ENCODE peak calls at places on chromosomes 4 and X, in eight cellular contexts. One of them, this sample, is unnamed.

GRCh38 chrX:132676561-132677186 is 187.8 kb upstream of the MBNL3 start:
- DNase-seq in tibial nerve: no peak
- DNase-seq in A549: no peak
- DNase-seq in esophagus muscularis mucosa: no peak
- DNase-seq in body of pancreas: no peak
- DNase-seq in HCT116: no peak
- DNase-seq in ovary: no peak
- DNase-seq in stomach: no peak
- DNase-seq in this sample: no peak

GRCh38 chrX:37060999-37061398 is 52.8 kb downstream of the FAM47C start:
- DNase-seq in tibial nerve: no peak
- DNase-seq in A549: no peak
- DNase-seq in esophagus muscularis mucosa: no peak
- DNase-seq in body of pancreas: peak; percentile 7
- DNase-seq in HCT116: peak; percentile 26
- DNase-seq in ovary: no peak
- DNase-seq in stomach: no peak
- DNase-seq in this sample: no peak

GRCh38 chr4:8038083-8038482 is 98.4 kb upstream of the AFAP1 start:
- DNase-seq in tibial nerve: no peak
- DNase-seq in A549: no peak
- DNase-seq in esophagus muscularis mucosa: no peak
- DNase-seq in body of pancreas: no peak
- DNase-seq in HCT116: no peak
- DNase-seq in ovary: no peak
- DNase-seq in stomach: no peak
- DNase-seq in this sample: no peak

GRCh38 chrX:40684092-40684491 is 36.7 kb upstream of the CXorf38 start:
- DNase-seq in tibial nerve: no peak
- DNase-seq in A549: no peak
- DNase-seq in esophagus muscularis mucosa: no peak
- DNase-seq in body of pancreas: no peak
- DNase-seq in HCT116: no peak
- DNase-seq in ovary: no peak
- DNase-seq in stomach: no peak
- DNase-seq in this sample: no peak

GRCh38 chr4:104262678-104263077 is 232.0 kb downstream of the CXXC4 start:
- DNase-seq in tibial nerve: no peak
- DNase-seq in A549: no peak
- DNase-seq in esophagus muscularis mucosa: no peak
- DNase-seq in body of pancreas: no peak
- DNase-seq in HCT116: no peak
- DNase-seq in ovary: no peak
- DNase-seq in stomach: no peak
- DNase-seq in this sample: no peak

GRCh38 chr4:74619931-74620702 is 174.2 kb downstream of the BTC start:
- DNase-seq in tibial nerve: no peak
- DNase-seq in A549: no peak
- DNase-seq in esophagus muscularis mucosa: no peak
- DNase-seq in body of pancreas: no peak
- DNase-seq in HCT116: no peak
- DNase-seq in ovary: no peak
- DNase-seq in stomach: no peak
- DNase-seq in this sample: no peak

GRCh38 chr4:40552536-40552935 is 77.1 kb downstream of the RBM47 start:
- DNase-seq in tibial nerve: no peak
- DNase-seq in A549: peak; percentile 23
- DNase-seq in esophagus muscularis mucosa: no peak
- DNase-seq in body of pancreas: peak; percentile 43
- DNase-seq in HCT116: no peak
- DNase-seq in ovary: no peak
- DNase-seq in stomach: no peak
- DNase-seq in this sample: no peak

GRCh38 chr4:76377922-76378321 is 43.0 kb downstream of the CCDC158 start:
- DNase-seq in tibial nerve: no peak
- DNase-seq in A549: peak; percentile 15
- DNase-seq in esophagus muscularis mucosa: no peak
- DNase-seq in body of pancreas: peak; percentile 40
- DNase-seq in HCT116: peak; percentile 39
- DNase-seq in ovary: no peak
- DNase-seq in stomach: peak; percentile 56
- DNase-seq in this sample: no peak

GRCh38 chr4:81635747-81636146 is 164.0 kb upstream of the RASGEF1B start:
- DNase-seq in tibial nerve: peak; percentile 18
- DNase-seq in A549: no peak
- DNase-seq in esophagus muscularis mucosa: no peak
- DNase-seq in body of pancreas: peak; percentile 67
- DNase-seq in HCT116: peak; percentile 3
- DNase-seq in ovary: no peak
- DNase-seq in stomach: peak; percentile 45
- DNase-seq in this sample: no peak

GRCh38 chr4:3247399-3248177 is 1.4 kb upstream of the MSANTD1 start:
- DNase-seq in tibial nerve: no peak
- DNase-seq in A549: no peak
- DNase-seq in esophagus muscularis mucosa: no peak
- DNase-seq in body of pancreas: no peak
- DNase-seq in HCT116: no peak
- DNase-seq in ovary: no peak
- DNase-seq in stomach: no peak
- DNase-seq in this sample: no peak
- TF ChIP-seq POLR2A in tibial nerve: no peak
- TF ChIP-seq POLR2A in A549: no peak
- TF ChIP-seq POLR2A in esophagus muscularis mucosa: no peak
- TF ChIP-seq POLR2A in body of pancreas: no peak
- TF ChIP-seq POLR2A in HCT116: no peak
- TF ChIP-seq POLR2A in ovary: no peak
- TF ChIP-seq POLR2A in stomach: no peak
- TF ChIP-seq POLR2A in this sample: no peak

GRCh38 chr4:140626982-140627381 is 58.2 kb upstream of the UCP1 start:
- DNase-seq in tibial nerve: no peak
- DNase-seq in A549: no peak
- DNase-seq in esophagus muscularis mucosa: no peak
- DNase-seq in body of pancreas: no peak
- DNase-seq in HCT116: no peak
- DNase-seq in ovary: no peak
- DNase-seq in stomach: no peak
- DNase-seq in this sample: no peak
- TF ChIP-seq CTCF in tibial nerve: no peak
- TF ChIP-seq CTCF in A549: no peak
- TF ChIP-seq CTCF in esophagus muscularis mucosa: no peak
- TF ChIP-seq CTCF in body of pancreas: peak; percentile 23
- TF ChIP-seq CTCF in HCT116: no peak
- TF ChIP-seq CTCF in ovary: no peak
- TF ChIP-seq CTCF in stomach: no peak
- TF ChIP-seq CTCF in this sample: no peak

GRCh38 chr4:186226521-186227189 is 652 bp upstream of the KLKB1 start:
- DNase-seq in tibial nerve: no peak
- DNase-seq in A549: no peak
- DNase-seq in esophagus muscularis mucosa: no peak
- DNase-seq in body of pancreas: no peak
- DNase-seq in HCT116: no peak
- DNase-seq in ovary: no peak
- DNase-seq in stomach: no peak
- DNase-seq in this sample: no peak
- H3K4me3 ChIP-seq in tibial nerve: no peak overlapping the region
- H3K4me3 ChIP-seq in A549: no peak overlapping the region
- H3K4me3 ChIP-seq in esophagus muscularis mucosa: no peak overlapping the region
- H3K4me3 ChIP-seq in body of pancreas: no peak overlapping the region
- H3K4me3 ChIP-seq in HCT116: no peak overlapping the region
- H3K4me3 ChIP-seq in ovary: no peak overlapping the region
- H3K4me3 ChIP-seq in stomach: no peak overlapping the region
- H3K4me3 ChIP-seq in this sample: no peak overlapping the region

GRCh38 chrX:150483576-150483975 is 84.8 kb upstream of the MTM1 start:
- DNase-seq in tibial nerve: no peak
- DNase-seq in A549: no peak
- DNase-seq in esophagus muscularis mucosa: no peak
- DNase-seq in body of pancreas: no peak
- DNase-seq in HCT116: no peak
- DNase-seq in ovary: no peak
- DNase-seq in stomach: no peak
- DNase-seq in this sample: no peak
- TF ChIP-seq POLR2A in tibial nerve: no peak
- TF ChIP-seq POLR2A in A549: no peak
- TF ChIP-seq POLR2A in esophagus muscularis mucosa: no peak
- TF ChIP-seq POLR2A in body of pancreas: no peak
- TF ChIP-seq POLR2A in HCT116: no peak
- TF ChIP-seq POLR2A in ovary: no peak
- TF ChIP-seq POLR2A in stomach: no peak
- TF ChIP-seq POLR2A in this sample: no peak

DNA sequence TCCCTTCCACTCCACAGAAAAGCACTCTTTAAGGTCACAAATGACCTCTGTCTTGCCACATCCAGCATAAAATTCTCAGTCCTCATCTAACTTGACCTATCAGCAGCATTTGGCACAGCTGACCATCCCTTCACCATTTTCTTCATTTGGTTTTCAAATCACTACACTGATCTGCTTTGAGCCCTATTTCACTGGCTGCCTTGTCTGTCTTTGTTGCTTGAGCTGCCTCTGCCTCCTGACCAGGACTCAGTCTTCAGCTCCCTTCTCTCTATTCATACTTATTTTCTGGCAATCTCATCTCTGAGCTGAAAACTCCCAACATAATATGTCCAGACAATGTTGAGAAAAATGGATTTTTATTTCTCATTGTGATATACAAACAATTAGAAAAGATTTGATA is 27.7 kb upstream of the PDE5A start:
- DNase-seq in tibial nerve: no peak
- DNase-seq in A549: no peak
- DNase-seq in esophagus muscularis mucosa: no peak
- DNase-seq in body of pancreas: no peak
- DNase-seq in HCT116: no peak
- DNase-seq in ovary: no peak
- DNase-seq in stomach: no peak
- DNase-seq in this sample: no peak
- TF ChIP-seq CTCF in tibial nerve: no peak
- TF ChIP-seq CTCF in A549: no peak
- TF ChIP-seq CTCF in esophagus muscularis mucosa: no peak
- TF ChIP-seq CTCF in body of pancreas: no peak
- TF ChIP-seq CTCF in HCT116: no peak
- TF ChIP-seq CTCF in ovary: no peak
- TF ChIP-seq CTCF in stomach: no peak
- TF ChIP-seq CTCF in this sample: no peak

GRCh38 chr4:110631582-110632505 is 9.0 kb upstream of the PITX2 start:
- DNase-seq in tibial nerve: no peak
- DNase-seq in A549: peak; percentile 79
- DNase-seq in esophagus muscularis mucosa: no peak
- DNase-seq in body of pancreas: peak; percentile 74
- DNase-seq in HCT116: peak; percentile 68
- DNase-seq in ovary: no peak
- DNase-seq in stomach: peak; percentile 74
- DNase-seq in this sample: peak; percentile 26

GRCh38 chr4:110634320-110635154 is 11.7 kb upstream of the PITX2 start:
- DNase-seq in tibial nerve: no peak
- DNase-seq in A549: no peak
- DNase-seq in esophagus muscularis mucosa: no peak
- DNase-seq in body of pancreas: no peak
- DNase-seq in HCT116: no peak
- DNase-seq in ovary: no peak
- DNase-seq in stomach: no peak
- DNase-seq in this sample: no peak

GRCh38 chr4:110630621-110631402 is 7.9 kb upstream of the PITX2 start:
- DNase-seq in tibial nerve: no peak
- DNase-seq in A549: no peak
- DNase-seq in esophagus muscularis mucosa: no peak
- DNase-seq in body of pancreas: no peak
- DNase-seq in HCT116: no peak
- DNase-seq in ovary: no peak
- DNase-seq in stomach: no peak
- DNase-seq in this sample: no peak

GRCh38 chr4:110633358-110634319 is 10.8 kb upstream of the PITX2 start:
- DNase-seq in tibial nerve: no peak
- DNase-seq in A549: no peak
- DNase-seq in esophagus muscularis mucosa: no peak
- DNase-seq in body of pancreas: no peak
- DNase-seq in HCT116: no peak
- DNase-seq in ovary: no peak
- DNase-seq in stomach: no peak
- DNase-seq in this sample: peak; percentile 70

GRCh38 chr4:110632506-110633357 is 9.9 kb upstream of the PITX2 start:
- DNase-seq in tibial nerve: no peak
- DNase-seq in A549: no peak
- DNase-seq in esophagus muscularis mucosa: no peak
- DNase-seq in body of pancreas: no peak
- DNase-seq in HCT116: no peak
- DNase-seq in ovary: no peak
- DNase-seq in stomach: no peak
- DNase-seq in this sample: no peak
- H3K4me3 ChIP-seq in tibial nerve: no peak overlapping the region
- H3K4me3 ChIP-seq in A549: peak overlapping the region; percentile 34
- H3K4me3 ChIP-seq in esophagus muscularis mucosa: peak overlapping the region; percentile 67
- H3K4me3 ChIP-seq in body of pancreas: no peak overlapping the region
- H3K4me3 ChIP-seq in HCT116: no peak overlapping the region
- H3K4me3 ChIP-seq in ovary: no peak overlapping the region
- H3K4me3 ChIP-seq in stomach: peak overlapping the region; percentile 32
- H3K4me3 ChIP-seq in this sample: no peak overlapping the region

GRCh38 chrX:55717521-55718497 is at the start of gene RRAGB:
- DNase-seq in tibial nerve: peak; percentile 90
- DNase-seq in A549: peak; percentile 97
- DNase-seq in esophagus muscularis mucosa: peak; percentile 97
- DNase-seq in body of pancreas: peak; percentile 96
- DNase-seq in HCT116: peak; percentile 89
- DNase-seq in ovary: peak; percentile 93
- DNase-seq in stomach: peak; percentile 92
- DNase-seq in this sample: peak; percentile 98
- TF ChIP-seq POLR2A in tibial nerve: peak; percentile 43
- TF ChIP-seq POLR2A in A549: peak; percentile 68
- TF ChIP-seq POLR2A in esophagus muscularis mucosa: no peak
- TF ChIP-seq POLR2A in body of pancreas: peak; percentile 73
- TF ChIP-seq POLR2A in HCT116: peak; percentile 64
- TF ChIP-seq POLR2A in ovary: peak; percentile 40
- TF ChIP-seq POLR2A in stomach: no peak
- TF ChIP-seq POLR2A in this sample: no peak

GRCh38 chrX:20217906-20218305 is 48.8 kb downstream of the RPS6KA3 start:
- DNase-seq in tibial nerve: no peak
- DNase-seq in A549: no peak
- DNase-seq in esophagus muscularis mucosa: no peak
- DNase-seq in body of pancreas: no peak
- DNase-seq in HCT116: no peak
- DNase-seq in ovary: no peak
- DNase-seq in stomach: no peak
- DNase-seq in this sample: no peak

GRCh38 chrX:20221902-20222301 is 44.8 kb downstream of the RPS6KA3 start:
- DNase-seq in tibial nerve: no peak
- DNase-seq in A549: peak; percentile 6
- DNase-seq in esophagus muscularis mucosa: no peak
- DNase-seq in body of pancreas: peak; percentile 18
- DNase-seq in HCT116: no peak
- DNase-seq in ovary: no peak
- DNase-seq in stomach: no peak
- DNase-seq in this sample: no peak

GRCh38 chrX:20215565-20215964 is 51.1 kb downstream of the RPS6KA3 start:
- DNase-seq in tibial nerve: no peak
- DNase-seq in A549: no peak
- DNase-seq in esophagus muscularis mucosa: no peak
- DNase-seq in body of pancreas: no peak
- DNase-seq in HCT116: no peak
- DNase-seq in ovary: no peak
- DNase-seq in stomach: no peak
- DNase-seq in this sample: no peak

GRCh38 chrX:20217279-20217678 is 49.4 kb downstream of the RPS6KA3 start:
- DNase-seq in tibial nerve: no peak
- DNase-seq in A549: peak; percentile 13
- DNase-seq in esophagus muscularis mucosa: no peak
- DNase-seq in body of pancreas: no peak
- DNase-seq in HCT116: peak; percentile 16
- DNase-seq in ovary: no peak
- DNase-seq in stomach: no peak
- DNase-seq in this sample: no peak

GRCh38 chrX:20218809-20219505 is 47.8 kb downstream of the RPS6KA3 start:
- DNase-seq in tibial nerve: no peak
- DNase-seq in A549: peak; percentile 5
- DNase-seq in esophagus muscularis mucosa: no peak
- DNase-seq in body of pancreas: peak; percentile 43
- DNase-seq in HCT116: no peak
- DNase-seq in ovary: no peak
- DNase-seq in stomach: no peak
- DNase-seq in this sample: no peak
- TF ChIP-seq CTCF in tibial nerve: no peak
- TF ChIP-seq CTCF in A549: peak; percentile 9
- TF ChIP-seq CTCF in esophagus muscularis mucosa: no peak
- TF ChIP-seq CTCF in body of pancreas: peak; percentile 25
- TF ChIP-seq CTCF in HCT116: no peak
- TF ChIP-seq CTCF in ovary: no peak
- TF ChIP-seq CTCF in stomach: no peak
- TF ChIP-seq CTCF in this sample: no peak